ENCODE peak calls at places on chromosomes 6 and 20, in eight cellular contexts. Q is HepG2, W is Panc1, G is upper lobe of left lung, C is HCT116, R is K562, L is GM12878, J is GM23338. F is an unnamed sample.

GRCh38 chr20:39347626-39348025 is 385.5 kb downstream of the DHX35 start:
- ATAC-seq in C (no peak), Q (no peak), L (no peak), R (no peak), W (no peak), G (no peak), J (no peak), F (no peak)

GRCh38 chr6:147802400-147802799 is 293.9 kb downstream of the SAMD5 start:
- ATAC-seq in G (no peak), L (no peak), Q (no peak), C (no peak), J (no peak), W (no peak), R (peak), F (no peak)

GRCh38 chr6:6659600-6660327 is 71.2 kb downstream of the LY86 start:
- ATAC-seq in G (peak), L (peak), W (no peak), Q (no peak), C (no peak), J (no peak), R (no peak), F (no peak)

GRCh38 chr20:37522258-37523011 is 1.4 kb downstream of the NNAT start:
- ATAC-seq in C (no peak), R (no peak), G (no peak), J (peak), Q (no peak), W (no peak), L (no peak), F (no peak)

GRCh38 chr20:58243653-58244410 is 15.4 kb upstream of the ANKRD60 start:
- ATAC-seq in Q (no peak), G (no peak), R (no peak), L (no peak), W (no peak), J (no peak), C (no peak), F (no peak)

GRCh38 chr6:151119823-151120524 is 119.8 kb upstream of the AKAP12 start:
- ATAC-seq in J (no peak), C (peak), R (peak), L (no peak), G (no peak), W (peak), Q (peak), F (no peak)

GRCh38 chr6:117399924-117400323 is 25.8 kb downstream of the ROS1 start:
- ATAC-seq in G (no peak), Q (peak), J (peak), R (peak), W (peak), C (peak), L (no peak), F (no peak)

GRCh38 chr6:111208928-111209327 is 121.6 kb downstream of the SLC16A10 start:
- ATAC-seq in Q (peak), J (no peak), C (no peak), L (no peak), R (no peak), G (no peak), W (no peak), F (no peak)

GRCh38 chr20:19964289-19965263 is 52.6 kb upstream of the NAA20 start:
- ATAC-seq in L (no peak), W (peak), R (peak), J (no peak), G (peak), Q (peak), C (peak), F (peak)

GRCh38 chr20:58790440-58790839 is 60.3 kb downstream of the GNAS-AS1 start:
- ATAC-seq in L (no peak), Q (no peak), G (no peak), R (no peak), C (no peak), J (no peak), W (no peak), F (no peak)

GRCh38 chr6:80608881-80609280 is 502.4 kb downstream of the BCKDHB start:
- ATAC-seq in J (no peak), C (no peak), Q (no peak), G (no peak), L (no peak), W (no peak), R (no peak), F (no peak)

GRCh38 chr20:57552471-57552870 is 8.4 kb upstream of the PCK1 start:
- ATAC-seq in C (no peak), L (no peak), J (no peak), R (no peak), G (no peak), Q (no peak), W (no peak), F (no peak)

GRCh38 chr6:36301085-36301658 is 31.3 kb downstream of the PNPLA1 start:
- ATAC-seq in C (no peak), J (no peak), W (no peak), Q (no peak), R (no peak), G (no peak), L (no peak), F (no peak)

GRCh38 chr6:149473080-149474052 is 11.4 kb downstream of the ZC3H12D start:
- ATAC-seq in C (no peak), L (peak), J (peak), R (peak), G (no peak), Q (peak), W (no peak), F (no peak)

GRCh38 chr6:45959534-45960195 is 56.0 kb downstream of the CLIC5 start:
- ATAC-seq in G (no peak), W (no peak), L (no peak), C (no peak), R (no peak), Q (no peak), J (no peak), F (no peak)

GRCh38 chr6:123534264-123534663 is 102.5 kb downstream of the TRDN start:
- ATAC-seq in C (no peak), W (no peak), L (no peak), R (no peak), G (no peak), Q (no peak), J (no peak), F (no peak)

GRCh38 chr6:123551939-123552707 is 84.6 kb downstream of the TRDN start:
- ATAC-seq in R (peak), L (no peak), Q (no peak), W (no peak), C (no peak), J (no peak), G (no peak), F (no peak)

GRCh38 chr6:113828984-113829701 is 28.0 kb upstream of the MARCKS start:
- ATAC-seq in C (no peak), Q (no peak), W (no peak), L (no peak), J (no peak), G (no peak), R (no peak), F (no peak)

GRCh38 chr20:56391596-56392281 is at the start of gene AURKA:
- ATAC-seq in C (peak), G (peak), Q (peak), L (peak), J (peak), R (peak), W (peak), F (peak)

GRCh38 chr6:2982464-2983121 is 11.2 kb upstream of the SERPINB6 start:
- ATAC-seq in G (peak), Q (no peak), L (no peak), C (peak), J (no peak), W (no peak), R (no peak), F (no peak)

GRCh38 chr20:44615876-44616603 is 33.7 kb downstream of the PKIG start:
- ATAC-seq in G (no peak), L (no peak), R (peak), W (no peak), J (peak), C (no peak), Q (no peak), F (no peak)

GRCh38 chr20:37521091-37521771 is at the start of gene NNAT:
- ATAC-seq in J (no peak), G (no peak), W (no peak), C (no peak), L (no peak), R (no peak), Q (no peak), F (no peak)

GRCh38 chr6:36752187-36752885 is 54.7 kb downstream of the RAB44 start:
- ATAC-seq in L (no peak), C (peak), R (no peak), J (no peak), Q (no peak), W (no peak), G (peak), F (no peak)

GRCh38 chr6:27605401-27606342 is 132.8 kb upstream of the ZNF184 start:
- ATAC-seq in L (peak), W (peak), G (no peak), J (peak), R (peak), Q (peak), C (peak), F (no peak)

GRCh38 chr6:31794866-31795615 is 511 bp downstream of the VARS1 start:
- ATAC-seq in L (peak), W (peak), C (peak), G (peak), J (peak), R (peak), Q (peak), F (no peak)

GRCh38 chr20:4581838-4582237 is 139.9 kb upstream of the PRND start:
- ATAC-seq in Q (peak), J (peak), W (no peak), R (no peak), G (no peak), L (no peak), C (no peak), F (no peak)
- TF ChIP-seq POLR2AphosphoS5 in Q (no peak), J (no peak), W (no peak), R (no peak), G (no peak), L (no peak), C (no peak), F (no peak)

GRCh38 chr6:52538921-52539354 is 37.9 kb downstream of the TRAM2 start:
- ATAC-seq in L (no peak), C (no peak), R (no peak), W (no peak), J (no peak), G (no peak), Q (no peak), F (no peak)

GRCh38 chr6:52535711-52536423 is 41.0 kb downstream of the TRAM2 start:
- ATAC-seq in J (peak), L (peak), R (no peak), C (no peak), Q (no peak), G (no peak), W (no peak), F (no peak)

GRCh38 chr6:52538252-52538905 is 38.5 kb downstream of the TRAM2 start:
- ATAC-seq in R (no peak), J (no peak), G (no peak), W (no peak), L (no peak), Q (no peak), C (no peak), F (no peak)

GRCh38 chr6:52536424-52536916 is 40.4 kb downstream of the TRAM2 start:
- ATAC-seq in R (no peak), Q (peak), L (peak), G (no peak), W (no peak), J (no peak), C (no peak), F (no peak)

GRCh38 chr6:52537001-52537753 is 39.7 kb downstream of the TRAM2 start:
- ATAC-seq in W (peak), L (peak), Q (peak), C (no peak), R (no peak), G (no peak), J (no peak), F (no peak)
- H3K27ac ChIP-seq in W (peak), L (peak), Q (no peak), C (no peak), R (no peak), G (no peak), J (no peak), F (peak)

GRCh38 chr6:160130729-160131484 is 9.3 kb downstream of the SLC22A1 start:
- ATAC-seq in R (no peak), W (no peak), C (no peak), J (no peak), L (no peak), G (no peak), Q (no peak), F (no peak)
- TF ChIP-seq CTCF in R (no peak), W (no peak), C (no peak), J (no peak), L (no peak), G (no peak), Q (no peak), F (no peak)

GRCh38 chr20:12083269-12083668 is 165.6 kb downstream of the BTBD3 start:
- ATAC-seq in G (no peak), R (no peak), C (no peak), L (no peak), Q (no peak), W (no peak), J (no peak), F (no peak)

GRCh38 chr20:12072221-12072944 is 154.7 kb downstream of the BTBD3 start:
- ATAC-seq in C (no peak), J (no peak), R (no peak), L (no peak), Q (no peak), W (no peak), G (no peak), F (no peak)

GRCh38 chr20:12072945-12073245 is 155.2 kb downstream of the BTBD3 start:
- ATAC-seq in W (no peak), G (no peak), Q (no peak), R (no peak), J (no peak), C (no peak), L (no peak), F (no peak)

GRCh38 chr20:12079490-12079889 is 161.8 kb downstream of the BTBD3 start:
- ATAC-seq in R (no peak), J (no peak), G (no peak), L (no peak), W (no peak), C (no peak), Q (no peak), F (no peak)

GRCh38 chr20:12077835-12078374 is 160.2 kb downstream of the BTBD3 start:
- ATAC-seq in Q (no peak), J (no peak), G (no peak), C (no peak), R (no peak), L (no peak), W (no peak), F (peak)
- TF ChIP-seq POLR2AphosphoS5 in Q (no peak), J (no peak), G (no peak), C (no peak), R (no peak), L (no peak), W (no peak), F (peak)

F was measured in gastroesophageal sphincter.